ENCODE peak calls at places on chromosomes 6 and 20, in nine cellular contexts. L is fibroblast of mammary gland, O is brain microvascular endothelial cell, D is AG10803, Y is astrocyte of the spinal cord, R is activated B cell treated with CpG ODN at 0.5 μM for 24 hours, Q is cardiac fibroblast, B is GM06990, M is left lung. A is an unnamed sample.

GRCh38 chr6:48951917-48952316 is 511.1 kb downstream of the MMUT start:
- DNase-seq in Y (no peak), R (no peak), D (no peak), B (no peak), Q (no peak), L (no peak), M (no peak), O (no peak), A (no peak)

GRCh38 chr6:138129190-138129589 is 22.0 kb upstream of the PERP start:
- DNase-seq in R (no peak), Y (no peak), D (no peak), O (no peak), M (no peak), Q (no peak), L (no peak), B (no peak), A (no peak)

GRCh38 chr6:145685932-145686331 is 49.4 kb downstream of the EPM2A start:
- DNase-seq in M (no peak), L (no peak), O (no peak), Q (no peak), Y (no peak), B (no peak), D (no peak), R (no peak), A (no peak)

GRCh38 chr20:46348231-46348803 is 40.0 kb upstream of the CDH22 start:
- DNase-seq in D (peak; percentile 33), Q (peak; percentile 19), O (peak; percentile 24), B (no peak), L (peak; percentile 44), R (no peak), Y (peak; percentile 39), M (no peak), A (no peak)

GRCh38 chr6:111993342-111993741 is 60.6 kb upstream of the CCN6 start:
- DNase-seq in B (no peak), L (no peak), D (no peak), Y (no peak), Q (no peak), M (no peak), R (no peak), O (no peak), A (no peak)

GRCh38 chr20:24825591-24825990 is 123.5 kb upstream of the CST7 start:
- DNase-seq in M (no peak), L (no peak), B (no peak), R (no peak), Y (no peak), D (no peak), O (no peak), Q (no peak), A (no peak)

GRCh38 chr6:82862543-82862942 is 203.1 kb downstream of the UBE3D start:
- DNase-seq in M (no peak), O (no peak), L (peak; percentile 8), Q (peak; percentile 18), Y (peak; percentile 72), B (no peak), D (peak; percentile 91), R (no peak), A (peak; percentile 32)

GRCh38 chr6:93972791-93973190 is 553.4 kb upstream of the EPHA7 start:
- DNase-seq in O (no peak), B (no peak), D (no peak), Q (peak; percentile 9), R (no peak), L (peak; percentile 14), M (no peak), Y (peak; percentile 16), A (no peak)

GRCh38 chr6:128118401-128118800 is 217.5 kb upstream of the THEMIS start:
- DNase-seq in O (no peak), Q (peak; percentile 37), R (no peak), B (no peak), Y (peak; percentile 87), D (peak; percentile 82), L (peak; percentile 66), M (no peak), A (no peak)

GRCh38 chr20:37298190-37298939 is 8.9 kb downstream of the MANBAL start:
- DNase-seq in M (no peak), L (peak; percentile 83), D (peak; percentile 82), O (peak; percentile 32), R (no peak), Y (no peak), Q (peak; percentile 75), B (no peak), A (peak; percentile 81)

GRCh38 chr6:21171801-21172200 is 421.8 kb upstream of the SOX4 start:
- DNase-seq in M (no peak), Q (peak; percentile 56), O (peak; percentile 43), R (no peak), Y (peak; percentile 24), L (peak; percentile 44), B (no peak), D (no peak), A (peak; percentile 20)

GRCh38 chr20:21100590-21101452 is 5.3 kb downstream of the LINC00237 start:
- DNase-seq in Q (peak; percentile 18), B (peak; percentile 39), R (no peak), O (no peak), M (no peak), L (no peak), D (peak; percentile 32), Y (peak; percentile 18), A (no peak)

GRCh38 chr20:63446174-63447024 is 26.1 kb downstream of the KCNQ2 start:
- DNase-seq in Q (no peak), M (no peak), B (no peak), L (no peak), Y (no peak), R (no peak), O (no peak), D (no peak), A (no peak)

GRCh38 chr6:13500264-13500663 is 12.9 kb upstream of the GFOD1 start:
- DNase-seq in Q (peak; percentile 9), O (no peak), L (no peak), Y (no peak), R (no peak), M (no peak), B (no peak), D (no peak), A (no peak)

GRCh38 chr20:41632896-41633295 is 14.7 kb upstream of the CHD6 start:
- DNase-seq in L (peak; percentile 87), Y (peak; percentile 17), D (peak; percentile 82), B (peak; percentile 29), M (no peak), O (peak; percentile 58), Q (peak; percentile 85), R (no peak), A (no peak)

GRCh38 chr6:17705778-17706579 is 746 bp downstream of the NUP153 start:
- DNase-seq in O (peak; percentile 33), M (peak; percentile 79), L (peak; percentile 65), Y (peak; percentile 59), D (peak; percentile 55), R (peak; percentile 79), B (peak; percentile 91), Q (peak; percentile 76), A (peak; percentile 65)
- TF ChIP-seq CTCF in O (peak; percentile 27), M (no peak), L (no peak), Y (no peak), D (peak; percentile 17), R (no peak), B (peak; percentile 10), Q (no peak), A (no peak)

GRCh38 chr20:1711826-1712601 is 54.4 kb upstream of the SIRPG start:
- DNase-seq in Y (no peak), R (no peak), L (no peak), D (no peak), B (no peak), M (no peak), O (no peak), Q (peak; percentile 15), A (no peak)

GRCh38 chr20:1707588-1708449 is 50.2 kb upstream of the SIRPG start:
- DNase-seq in M (no peak), R (no peak), D (peak; percentile 8), Y (no peak), O (no peak), B (no peak), Q (no peak), L (no peak), A (no peak)

GRCh38 chr20:1711266-1711665 is 53.7 kb upstream of the SIRPG start:
- DNase-seq in D (no peak), R (no peak), Q (no peak), M (no peak), Y (no peak), L (no peak), O (no peak), B (no peak), A (no peak)

GRCh38 chr20:1710484-1710883 is 52.9 kb upstream of the SIRPG start:
- DNase-seq in B (no peak), M (no peak), L (no peak), Q (no peak), Y (no peak), O (no peak), R (no peak), D (no peak), A (no peak)

GRCh38 chr20:1712634-1713625 is 55.4 kb upstream of the SIRPG start:
- DNase-seq in B (no peak), D (no peak), Y (no peak), M (no peak), Q (no peak), O (no peak), R (no peak), L (no peak), A (no peak)
- TF ChIP-seq CTCF in B (no peak), D (no peak), Y (no peak), M (no peak), Q (no peak), O (no peak), R (no peak), L (no peak), A (no peak)

GRCh38 chr6:53654745-53655240 is 10.8 kb downstream of the KLHL31 start:
- DNase-seq in Y (peak; percentile 53), R (no peak), D (no peak), B (no peak), L (no peak), Q (no peak), O (no peak), M (no peak), A (no peak)

GRCh38 chr6:53651149-53651763 is 14.3 kb downstream of the KLHL31 start:
- DNase-seq in M (peak; percentile 63), D (peak; percentile 76), L (peak; percentile 84), O (peak; percentile 57), B (no peak), Y (peak; percentile 80), Q (peak; percentile 86), R (peak; percentile 22), A (peak; percentile 90)

GRCh38 chr6:53648571-53648970 is 17.0 kb downstream of the KLHL31 start:
- DNase-seq in L (no peak), Q (no peak), M (no peak), B (no peak), D (no peak), R (no peak), O (no peak), Y (no peak), A (no peak)

GRCh38 chr6:53647437-53648094 is 18.0 kb downstream of the KLHL31 start:
- DNase-seq in Q (peak; percentile 59), M (no peak), R (no peak), D (no peak), B (no peak), O (no peak), L (peak; percentile 59), Y (no peak), A (peak; percentile 31)

GRCh38 chr6:53651764-53652401 is 13.7 kb downstream of the KLHL31 start:
- DNase-seq in L (peak; percentile 48), B (peak; percentile 75), D (peak; percentile 25), Q (peak; percentile 51), O (peak; percentile 27), Y (peak; percentile 33), M (peak; percentile 79), R (peak; percentile 63), A (peak; percentile 86)
- TF ChIP-seq CTCF in L (no peak), B (peak; percentile 8), D (no peak), Q (peak; percentile 12), O (peak; percentile 11), Y (peak; percentile 11), M (no peak), R (no peak), A (peak; percentile 23)

GRCh38 chr6:4381379-4381778 is 246.0 kb upstream of the ECI2 start:
- DNase-seq in R (no peak), Q (peak; percentile 91), L (peak; percentile 74), Y (no peak), D (peak; percentile 33), M (no peak), O (peak; percentile 61), B (no peak), A (no peak)
- TF ChIP-seq CTCF in R (no peak), Q (no peak), L (no peak), Y (no peak), D (no peak), M (no peak), O (no peak), B (no peak), A (no peak)